ENCODE peak calls at places on chromosome X, in six cellular contexts. L, Q, N, O, U and F are unnamed samples.
A peak's percentile ranks its signal among the peaks of the same experiment; 100 is the strongest.

GRCh38 chrX:119692241-119693031 is 532 bp downstream of the SEPTIN6 start:
- DNase-seq in L (peak; percentile 38), Q (no peak), N (no peak), O (no peak), U (peak; percentile 2), F (peak; percentile 33)

GRCh38 chrX:85004255-85004654 is 578 bp downstream of the APOOL start:
- DNase-seq in L (peak; percentile 1), Q (no peak), N (no peak), O (no peak), U (no peak), F (peak; percentile 35)

GRCh38 chrX:72037601-72038000 is 94.1 kb downstream of the RTL5 start:
- DNase-seq in L (no peak), Q (no peak), N (no peak), O (no peak), U (no peak), F (no peak)

GRCh38 chrX:40734956-40735317 is 405 bp downstream of the MED14 start:
- DNase-seq in L (no peak), Q (no peak), N (no peak), O (no peak), U (no peak), F (no peak)

GRCh38 chrX:130504019-130504418 is 102.2 kb downstream of the RBMX2 start:
- DNase-seq in L (no peak), Q (no peak), N (no peak), O (no peak), U (no peak), F (no peak)

GRCh38 chrX:150324919-150325318 is 38.2 kb upstream of the MAMLD1 start:
- DNase-seq in L (no peak), Q (no peak), N (no peak), O (no peak), U (no peak), F (no peak)

GRCh38 chrX:65932173-65933084 is 107.5 kb downstream of the VSIG4 start:
- DNase-seq in L (peak; percentile 33), Q (peak; percentile 8), N (no peak), O (no peak), U (no peak), F (peak; percentile 93)

GRCh38 chrX:41518127-41518840 is 71.1 kb downstream of the NYX start:
- DNase-seq in L (no peak), Q (no peak), N (no peak), O (no peak), U (no peak), F (no peak)

GRCh38 chrX:17546356-17546755 is 171.4 kb downstream of the NHS start:
- DNase-seq in L (no peak), Q (no peak), N (no peak), O (no peak), U (no peak), F (no peak)

GRCh38 chrX:30888526-30889146 is 418 bp downstream of the TAB3 start:
- DNase-seq in L (no peak), Q (no peak), N (no peak), O (no peak), U (no peak), F (no peak)

GRCh38 chrX:2828404-2829065 is at the start of gene GYG2:
- DNase-seq in L (no peak), Q (no peak), N (no peak), O (no peak), U (no peak), F (no peak)

GRCh38 chrX:135977611-135978010 is 3.8 kb upstream of the MMGT1 start:
- DNase-seq in L (no peak), Q (peak; percentile 52), N (no peak), O (no peak), U (no peak), F (peak; percentile 20)

GRCh38 chrX:6446588-6446987 is 88.3 kb downstream of the VCX3A start:
- DNase-seq in L (no peak), Q (no peak), N (no peak), O (no peak), U (no peak), F (no peak)

GRCh38 chrX:35115205-35115604 is 172.6 kb downstream of the FAM47B start:
- DNase-seq in L (no peak), Q (no peak), N (no peak), O (no peak), U (peak; percentile 3), F (no peak)

GRCh38 chrX:101744085-101744484 is 84.4 kb upstream of the ARMCX2 start:
- DNase-seq in L (no peak), Q (no peak), N (no peak), O (no peak), U (no peak), F (no peak)

GRCh38 chrX:154058207-154058997 is 38.7 kb upstream of the IRAK1 start:
- DNase-seq in L (no peak), Q (no peak), N (no peak), O (no peak), U (no peak), F (no peak)

GRCh38 chrX:72694170-72694569 is 19.9 kb downstream of the PHKA1 start:
- DNase-seq in L (no peak), Q (no peak), N (no peak), O (no peak), U (no peak), F (no peak)

GRCh38 chrX:152927858-152928760 is 30.2 kb downstream of the ZNF185 start:
- DNase-seq in L (no peak), Q (no peak), N (no peak), O (no peak), U (no peak), F (no peak)

GRCh38 chrX:155068165-155068564 is 2.8 kb downstream of the CMC4 start:
- DNase-seq in L (no peak), Q (no peak), N (no peak), O (no peak), U (no peak), F (peak; percentile 65)

GRCh38 chrX:7771788-7772438 is 71.1 kb upstream of the VCX start:
- DNase-seq in L (no peak), Q (no peak), N (no peak), O (no peak), U (no peak), F (no peak)

GRCh38 chrX:96407501-96407900 is 277.1 kb upstream of the DIAPH2 start:
- DNase-seq in L (peak; percentile 3), Q (peak; percentile 91), N (no peak), O (no peak), U (peak; percentile 9), F (no peak)

GRCh38 chrX:129781134-129782014 is 1.6 kb downstream of the SASH3 start:
- DNase-seq in L (no peak), Q (no peak), N (no peak), O (no peak), U (no peak), F (no peak)

GRCh38 chrX:70313503-70313902 is 23.6 kb downstream of the KIF4A start:
- DNase-seq in L (no peak), Q (no peak), N (no peak), O (no peak), U (no peak), F (no peak)